ENCODE peak calls at places on chromosome 4, in six cellular contexts. P is colonic mucosa; A is AG10803; Z is activated CD8-positive, alpha-beta T cell treated with anti-CD3 and anti-CD28 coated beads for 36 hours; T is endothelial cell; D is cardiac muscle cell. N is an unnamed sample.

GRCh38 chr4:94833394-94833793 is 75.6 kb downstream of the BMPR1B start:
- DNase-seq in P (no peak), A (no peak), Z (no peak), T (no peak), D (no peak), N (no peak)

GRCh38 chr4:12488672-12489071 is 995.5 kb downstream of the RAB28 start:
- DNase-seq in P (no peak), A (no peak), Z (no peak), T (no peak), D (peak), N (no peak)

GRCh38 chr4:20589436-20589835 is 110.8 kb upstream of the PACRGL start:
- DNase-seq in P (peak), A (no peak), Z (no peak), T (no peak), D (no peak), N (no peak)

GRCh38 chr4:156933633-156934258 is 37.9 kb downstream of the PDGFC start:
- DNase-seq in P (no peak), A (peak), Z (no peak), T (no peak), D (peak), N (no peak)

GRCh38 chr4:41661447-41662076 is 87.0 kb downstream of the PHOX2B start:
- DNase-seq in P (peak), A (peak), Z (peak), T (peak), D (peak), N (peak)

GRCh38 chr4:41550308-41550707 is 12.4 kb downstream of the LIMCH1 start:
- DNase-seq in P (no peak), A (peak), Z (no peak), T (no peak), D (peak), N (no peak)

GRCh38 chr4:77145806-77146425 is 11.1 kb upstream of the CCNG2 start:
- DNase-seq in P (no peak), A (peak), Z (no peak), T (no peak), D (peak), N (no peak)

GRCh38 chr4:37908488-37909343 is 17.8 kb downstream of the TBC1D1 start:
- DNase-seq in P (no peak), A (no peak), Z (no peak), T (no peak), D (peak), N (no peak)

GRCh38 chr4:74504212-74504611 is 59.3 kb downstream of the AREG start:
- DNase-seq in P (no peak), A (no peak), Z (no peak), T (no peak), D (peak), N (no peak)

GRCh38 chr4:155675709-155676429 is 9.2 kb downstream of the GUCY1A1 start:
- DNase-seq in P (no peak), A (peak), Z (no peak), T (no peak), D (peak), N (no peak)

GRCh38 chr4:123588631-123589223 is 192.1 kb downstream of the SPRY1 start:
- DNase-seq in P (no peak), A (peak), Z (no peak), T (no peak), D (peak), N (no peak)

GRCh38 chr4:153485860-153486259 is 19.7 kb downstream of the TMEM131L start:
- DNase-seq in P (no peak), A (no peak), Z (no peak), T (no peak), D (no peak), N (no peak)

GRCh38 chr4:53321151-53321987 is 44.5 kb downstream of the SCFD2 start:
- DNase-seq in P (no peak), A (peak), Z (no peak), T (no peak), D (peak), N (no peak)

GRCh38 chr4:182449960-182450359 is 206.8 kb downstream of the TENM3 start:
- DNase-seq in P (no peak), A (peak), Z (no peak), T (no peak), D (no peak), N (no peak)

GRCh38 chr4:176671532-176671931 is 121.2 kb downstream of the VEGFC start:
- DNase-seq in P (no peak), A (no peak), Z (no peak), T (no peak), D (peak), N (no peak)

GRCh38 chr4:7326306-7326692 is 108.4 kb downstream of the PSAPL1 start:
- DNase-seq in P (no peak), A (no peak), Z (no peak), T (no peak), D (no peak), N (no peak)
- TF ChIP-seq CTCF in P (no peak), A (no peak), Z (no peak), T (no peak), D (no peak), N (no peak)

GRCh38 chr4:28373601-28374000 is 1513.0 kb downstream of the STIM2 start:
- DNase-seq in P (no peak), A (peak), Z (no peak), T (no peak), D (peak), N (no peak)

GRCh38 chr4:28378109-28378830 is 1517.6 kb downstream of the STIM2 start:
- DNase-seq in P (no peak), A (peak), Z (no peak), T (no peak), D (no peak), N (no peak)
- TF ChIP-seq CTCF in P (no peak), A (peak), Z (no peak), T (no peak), D (no peak), N (no peak)

GRCh38 chr4:56626963-56627362 is 54.1 kb downstream of the HOPX start:
- DNase-seq in P (no peak), A (no peak), Z (no peak), T (no peak), D (no peak), N (no peak)
- TF ChIP-seq CTCF in P (no peak), A (no peak), Z (no peak), T (no peak), D (peak), N (no peak)

DNA sequence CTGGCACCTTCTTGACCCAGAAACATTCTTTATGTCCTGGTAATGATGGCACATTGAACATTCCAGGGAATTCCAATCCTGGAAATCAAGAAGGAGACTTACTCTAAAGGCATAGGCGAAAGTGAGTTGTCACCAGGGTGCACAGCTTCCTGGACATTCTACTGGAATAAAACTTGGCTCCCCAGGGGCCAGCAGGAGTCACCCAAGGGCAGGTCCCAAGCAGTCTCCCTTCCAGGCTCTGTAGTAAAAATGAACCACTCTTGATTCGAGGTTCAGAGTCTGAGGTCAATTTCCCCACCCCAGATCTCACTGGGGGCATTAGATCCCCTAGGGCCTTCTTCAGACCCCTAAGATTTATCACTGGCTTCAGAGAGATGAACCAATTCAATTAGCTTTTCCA is 338.7 kb upstream of the GATB start:
- DNase-seq in P (no peak), A (no peak), Z (no peak), T (no peak), D (no peak), N (no peak)
- TF ChIP-seq CTCF in P (no peak), A (no peak), Z (no peak), T (no peak), D (no peak), N (no peak)

DNA sequence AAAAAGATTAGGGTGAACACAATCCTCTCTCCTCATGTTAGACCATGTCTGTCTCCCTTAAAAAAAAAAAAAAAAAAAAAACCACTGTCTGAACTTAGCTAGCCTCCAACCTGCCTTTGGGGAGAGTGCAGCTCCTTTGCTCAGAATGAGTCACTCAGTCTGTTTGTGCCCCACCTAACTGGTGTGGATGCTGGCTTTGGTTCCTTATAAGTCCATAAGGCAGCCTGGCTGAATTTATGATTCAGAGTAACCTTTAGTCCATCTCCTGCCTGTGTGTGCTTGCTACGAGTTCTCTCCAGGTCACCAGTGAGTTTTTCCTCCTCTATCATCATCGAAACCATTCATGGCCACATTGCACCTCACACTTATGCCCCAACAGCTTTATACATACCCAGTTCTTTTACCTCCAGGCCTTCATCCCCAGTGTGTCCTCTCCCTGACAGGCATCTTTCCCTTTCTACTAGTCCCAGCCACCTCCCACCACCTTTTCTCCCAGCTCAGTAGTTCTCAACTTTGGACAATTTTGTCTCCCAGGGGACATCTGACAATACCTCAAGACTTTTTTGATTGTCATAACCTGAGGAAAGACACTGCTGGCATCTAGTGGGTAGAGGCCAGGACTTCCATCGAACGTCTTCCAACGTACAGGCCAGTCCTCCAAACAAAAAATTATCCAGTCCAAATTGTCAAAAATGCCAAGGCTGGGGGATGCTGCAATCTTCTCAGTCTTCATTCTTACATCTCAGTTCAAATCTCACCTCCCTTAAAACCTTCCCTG is 220.8 kb upstream of the EMCN start:
- DNase-seq in P (peak), A (peak), Z (no peak), T (no peak), D (peak), N (no peak)
- TF ChIP-seq CTCF in P (no peak), A (no peak), Z (no peak), T (no peak), D (no peak), N (no peak)

N was measured in nephron progenitor cell.